ENCODE peak calls at places on chromosomes 16 and 17, in nine cellular contexts. Z, X, G, B, N, S, R, T and F are unnamed samples.

GRCh38 chr16:893360-893759 is 77.4 kb downstream of the LMF1 start:
- DNase-seq in Z (no peak), X (no peak), G (no peak), B (no peak), N (peak), S (no peak), R (no peak), T (no peak), F (no peak)

GRCh38 chr17:7831233-7831632 is 2.8 kb upstream of the KDM6B start:
- DNase-seq in Z (no peak), X (no peak), G (no peak), B (no peak), N (no peak), S (no peak), R (no peak), T (peak), F (no peak)

GRCh38 chr16:86662740-86663139 is 84.4 kb downstream of the FOXL1 start:
- DNase-seq in Z (no peak), X (no peak), G (no peak), B (no peak), N (no peak), S (no peak), R (no peak), T (no peak), F (no peak)

GRCh38 chr16:78686601-78687000 is 587.1 kb downstream of the WWOX start:
- DNase-seq in Z (no peak), X (no peak), G (no peak), B (no peak), N (no peak), S (no peak), R (no peak), T (no peak), F (no peak)

GRCh38 chr17:6901086-6901485 is 69.6 kb upstream of the TEKT1 start:
- DNase-seq in Z (no peak), X (no peak), G (no peak), B (no peak), N (no peak), S (no peak), R (no peak), T (no peak), F (no peak)

GRCh38 chr16:49928176-49928892 is 72.4 kb upstream of the ZNF423 start:
- DNase-seq in Z (no peak), X (no peak), G (no peak), B (no peak), N (no peak), S (no peak), R (no peak), T (peak), F (no peak)

GRCh38 chr16:85390511-85391174 is 222.5 kb upstream of the GSE1 start:
- DNase-seq in Z (peak), X (peak), G (no peak), B (no peak), N (peak), S (no peak), R (peak), T (peak), F (no peak)

GRCh38 chr17:78724544-78724943 is 57.5 kb downstream of the CYTH1 start:
- DNase-seq in Z (no peak), X (no peak), G (no peak), B (no peak), N (no peak), S (no peak), R (no peak), T (no peak), F (peak)

GRCh38 chr16:30092373-30093010 is 768 bp upstream of the TBX6 start:
- DNase-seq in Z (peak), X (peak), G (peak), B (peak), N (peak), S (peak), R (peak), T (peak), F (no peak)

GRCh38 chr16:70432304-70432799 is 6.5 kb downstream of the ST3GAL2 start:
- DNase-seq in Z (no peak), X (no peak), G (no peak), B (no peak), N (no peak), S (no peak), R (no peak), T (no peak), F (no peak)

GRCh38 chr16:70432800-70433455 is 6.0 kb downstream of the ST3GAL2 start:
- DNase-seq in Z (peak), X (no peak), G (no peak), B (no peak), N (no peak), S (no peak), R (no peak), T (no peak), F (no peak)

GRCh38 chr16:70437017-70437581 is 1.8 kb downstream of the ST3GAL2 start:
- DNase-seq in Z (no peak), X (no peak), G (no peak), B (peak), N (no peak), S (no peak), R (peak), T (no peak), F (no peak)

GRCh38 chr16:70433456-70434103 is 5.3 kb downstream of the ST3GAL2 start:
- DNase-seq in Z (peak), X (no peak), G (no peak), B (no peak), N (no peak), S (no peak), R (peak), T (no peak), F (no peak)

DNA sequence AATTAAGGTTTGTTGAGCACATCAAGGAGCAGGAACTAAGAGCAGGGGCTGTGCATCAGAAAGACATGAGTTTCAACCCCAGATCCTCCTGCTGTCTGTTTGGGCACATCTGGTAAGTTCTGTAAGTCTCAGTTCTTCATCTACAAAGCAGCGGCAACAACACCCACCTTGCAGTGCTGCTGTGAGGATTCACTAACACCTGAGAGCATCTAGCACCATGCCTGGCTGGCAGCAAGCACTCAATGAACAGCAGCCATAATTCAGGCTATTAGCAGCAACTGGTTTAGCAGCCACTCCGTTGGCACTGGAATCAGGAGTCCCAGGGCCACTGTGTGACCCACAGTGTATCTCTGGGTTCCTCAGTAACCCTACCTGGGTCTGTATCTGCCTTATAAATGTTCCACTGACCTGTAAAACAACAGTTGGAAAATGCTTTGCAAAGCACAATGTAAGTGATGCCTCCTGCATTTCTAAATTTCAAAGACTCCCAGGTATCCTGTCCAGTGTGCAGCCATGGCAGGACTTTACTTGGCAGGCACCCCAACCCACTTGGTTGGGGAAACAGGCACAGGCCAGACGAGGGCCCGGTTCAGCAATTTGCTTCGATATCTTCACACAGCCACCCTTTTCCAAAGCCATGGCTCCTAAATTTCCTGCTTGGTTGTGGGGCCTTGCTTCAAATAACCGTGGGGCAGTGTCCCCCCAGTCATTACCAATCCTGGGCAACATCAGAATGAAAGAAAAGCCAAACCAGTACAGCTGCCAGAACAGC is 4.2 kb downstream of the ST3GAL2 start:
- DNase-seq in Z (no peak), X (no peak), G (no peak), B (no peak), N (no peak), S (no peak), R (no peak), T (no peak), F (no peak)
- H3K27ac ChIP-seq in Z (no peak), X (no peak), G (peak), B (no peak), N (no peak), S (no peak), R (no peak), T (peak), F (no peak)

DNA sequence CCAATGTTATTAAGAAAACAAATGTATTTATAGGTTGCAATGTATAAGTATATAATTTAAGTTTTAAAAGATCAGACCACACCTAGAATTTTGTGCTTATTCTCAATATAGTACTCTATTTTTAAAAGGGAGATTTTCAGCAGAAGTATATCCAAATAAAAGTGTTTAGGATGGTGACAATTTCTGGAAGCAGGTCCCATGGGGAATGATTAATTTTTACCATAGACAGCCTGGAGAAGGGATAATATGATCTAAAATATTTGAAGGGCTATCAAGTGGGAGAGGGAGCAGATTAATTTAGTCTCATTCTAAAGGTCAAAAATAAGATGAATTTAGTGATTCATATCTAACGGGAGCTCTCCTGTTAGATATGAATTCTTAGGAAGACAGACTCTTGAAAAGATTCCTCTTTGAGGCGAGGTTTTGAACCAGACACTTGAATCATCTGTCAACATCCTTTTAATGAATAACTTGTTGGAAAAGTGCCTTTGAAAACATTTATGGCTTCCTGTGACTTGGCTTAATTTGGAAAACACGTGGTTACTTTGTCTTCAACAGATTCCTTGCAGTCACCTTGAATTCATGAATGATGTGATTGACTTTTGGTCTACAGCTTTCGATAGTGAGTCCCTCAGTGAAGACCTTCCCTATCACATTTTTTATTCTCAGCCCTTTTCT is 29.3 kb upstream of the SMIM36 start:
- DNase-seq in Z (no peak), X (no peak), G (no peak), B (no peak), N (no peak), S (no peak), R (peak), T (no peak), F (no peak)
- H3K27ac ChIP-seq in Z (no peak), X (no peak), G (no peak), B (no peak), N (no peak), S (no peak), R (no peak), T (no peak), F (no peak)

GRCh38 chr17:49193513-49194296 is 16.7 kb downstream of the GNGT2 start:
- DNase-seq in Z (peak), X (peak), G (no peak), B (peak), N (peak), S (no peak), R (peak), T (peak), F (no peak)
- H3K27ac ChIP-seq in Z (peak), X (peak), G (peak), B (no peak), N (peak), S (peak), R (no peak), T (peak), F (peak)

DNA sequence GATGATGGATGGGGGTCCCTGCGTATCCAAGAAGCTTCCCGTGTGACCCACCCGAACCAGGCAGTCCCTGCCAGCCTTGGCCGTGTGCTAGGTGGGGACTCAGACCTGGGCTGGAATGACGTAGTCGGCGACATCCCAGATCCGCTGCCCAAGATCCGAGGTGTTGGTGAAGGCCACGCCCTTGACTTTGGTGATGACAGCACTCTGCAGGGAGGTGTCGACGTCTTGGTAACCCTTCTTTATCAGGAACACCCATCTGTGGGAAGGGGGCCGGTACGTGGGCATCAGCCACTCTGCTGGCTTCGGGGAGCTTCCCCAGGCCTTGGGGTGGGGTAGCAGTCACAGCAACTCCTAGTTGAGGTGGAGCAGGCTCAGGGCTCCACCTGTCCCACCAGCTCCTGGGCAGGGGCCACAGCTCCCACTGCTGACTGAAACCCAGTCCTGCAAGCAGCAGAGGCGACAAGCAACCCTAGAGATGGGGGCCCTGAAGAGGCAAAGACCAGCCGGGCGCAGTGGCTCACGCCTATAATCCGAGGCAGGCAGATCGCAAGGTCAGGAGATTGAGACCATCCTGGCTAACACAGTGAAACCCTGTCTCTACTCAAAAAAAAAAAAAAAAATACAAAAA is 4.3 kb downstream of the P2RX5 start:
- DNase-seq in Z (no peak), X (no peak), G (no peak), B (peak), N (no peak), S (no peak), R (no peak), T (no peak), F (no peak)
- H3K27ac ChIP-seq in Z (no peak), X (no peak), G (no peak), B (no peak), N (no peak), S (no peak), R (no peak), T (no peak), F (no peak)

DNA sequence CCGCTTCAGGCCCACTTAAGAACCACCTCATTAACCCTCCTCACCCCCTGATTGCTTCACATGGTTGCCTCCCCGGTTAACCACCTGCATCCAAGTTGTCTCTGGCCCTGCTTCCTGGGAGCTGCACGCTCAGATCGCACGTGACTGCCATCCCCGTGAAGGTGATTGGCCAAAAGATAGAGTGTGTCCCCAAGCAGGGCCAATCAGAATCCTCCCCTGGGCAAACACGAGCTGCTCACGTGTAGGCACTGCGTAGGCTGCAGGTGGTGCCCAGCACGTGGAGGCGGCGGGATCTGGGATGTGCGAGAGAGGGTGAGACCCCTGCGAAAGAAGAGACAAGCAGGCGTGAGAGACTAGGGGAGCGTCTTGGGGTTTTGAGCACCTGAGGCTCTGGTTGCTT is 111.8 kb upstream of the CRHR1 start:
- DNase-seq in Z (no peak), X (no peak), G (no peak), B (no peak), N (no peak), S (no peak), R (no peak), T (no peak), F (no peak)
- H3K27ac ChIP-seq in Z (no peak), X (no peak), G (no peak), B (no peak), N (no peak), S (no peak), R (no peak), T (no peak), F (no peak)

GRCh38 chr17:29709861-29710849 is 87.4 kb upstream of the CORO6 start:
- DNase-seq in Z (no peak), X (peak), G (no peak), B (no peak), N (no peak), S (no peak), R (peak), T (no peak), F (no peak)
- H3K27ac ChIP-seq in Z (peak), X (peak), G (no peak), B (no peak), N (no peak), S (no peak), R (peak), T (no peak), F (no peak)

GRCh38 chr16:77191259-77191969 is 424 bp downstream of the MON1B start:
- DNase-seq in Z (peak), X (peak), G (peak), B (no peak), N (peak), S (no peak), R (no peak), T (peak), F (no peak)
- H3K27ac ChIP-seq in Z (peak), X (peak), G (peak), B (no peak), N (peak), S (peak), R (peak), T (peak), F (peak)

DNA sequence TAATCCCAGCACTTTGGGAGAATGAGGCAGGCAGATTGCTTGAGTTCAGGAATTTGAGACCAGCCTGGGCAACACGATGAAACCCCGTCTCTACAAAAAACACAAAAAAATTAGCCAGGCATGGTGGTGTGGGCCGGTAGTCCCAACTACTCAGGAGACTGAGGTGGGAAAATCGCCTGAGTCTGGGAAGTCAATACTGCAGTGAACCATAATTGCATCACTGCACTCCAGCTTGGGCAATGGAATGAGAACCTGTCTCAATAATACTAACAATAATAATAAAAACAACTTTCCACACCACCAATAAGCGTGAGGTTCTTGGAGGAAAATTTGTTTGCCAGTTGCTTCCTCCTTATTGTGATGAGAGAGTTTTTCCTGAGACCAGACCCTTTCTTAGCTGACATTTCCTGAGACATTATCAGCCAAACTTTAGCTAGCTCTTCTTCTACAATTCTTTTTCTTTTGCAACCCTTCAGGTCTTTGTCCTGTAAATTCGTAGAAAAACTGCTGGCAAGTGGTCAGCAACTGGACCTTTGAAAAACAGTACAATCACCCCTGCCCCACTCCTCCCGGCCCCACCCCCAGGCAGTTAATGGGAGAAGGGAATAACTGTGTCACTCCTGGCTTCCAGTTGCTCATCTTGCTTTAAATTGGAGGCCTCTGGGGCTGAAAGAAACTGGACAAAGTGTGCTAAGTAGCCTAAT is 3.5 kb upstream of the EZH1 start:
- DNase-seq in Z (no peak), X (no peak), G (no peak), B (no peak), N (no peak), S (no peak), R (no peak), T (no peak), F (no peak)
- H3K27ac ChIP-seq in Z (peak), X (no peak), G (no peak), B (no peak), N (no peak), S (no peak), R (no peak), T (no peak), F (peak)

DNA sequence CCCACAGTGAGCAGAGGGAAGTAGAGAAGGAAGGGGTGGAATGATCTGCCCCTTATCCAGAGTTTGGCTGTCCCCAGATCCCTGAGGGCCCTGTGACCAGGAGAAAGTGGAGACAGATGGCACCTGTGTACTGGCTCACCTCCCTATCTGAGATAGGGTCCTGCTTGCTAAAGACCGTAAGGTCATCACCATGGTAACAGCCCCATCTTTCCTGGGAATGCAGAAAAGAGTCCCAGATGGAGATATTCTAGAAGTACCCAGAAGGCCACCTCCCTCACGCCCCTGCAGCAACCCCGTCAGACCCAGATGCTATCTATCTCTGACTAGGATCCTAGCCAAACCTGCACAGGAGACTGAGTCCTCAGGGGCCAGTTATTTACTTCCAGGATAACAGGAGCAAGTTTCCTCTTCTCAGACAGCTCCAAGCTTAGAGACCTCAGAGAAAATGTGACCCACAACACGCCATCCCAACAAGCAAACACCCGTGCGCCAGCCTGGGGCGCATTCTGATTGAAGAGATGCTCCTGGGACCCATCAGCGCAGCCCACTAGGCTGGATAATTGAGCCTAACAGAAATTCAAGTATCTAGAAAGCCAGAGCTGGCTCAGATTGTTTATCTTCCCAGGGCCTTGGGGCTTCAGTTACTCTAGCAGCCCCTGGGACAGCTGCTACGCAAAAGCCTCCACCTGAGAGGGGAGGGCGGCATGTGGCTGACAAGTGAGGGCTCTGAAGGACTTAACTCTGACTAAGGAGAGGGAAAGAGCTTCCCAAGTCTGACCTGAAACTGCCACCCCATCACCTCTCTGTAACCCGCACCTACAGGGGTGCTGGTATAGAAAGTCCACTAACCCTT is 1.9 kb downstream of the ORMDL3 start:
- DNase-seq in Z (no peak), X (no peak), G (no peak), B (no peak), N (no peak), S (no peak), R (no peak), T (no peak), F (no peak)
- H3K27ac ChIP-seq in Z (peak), X (no peak), G (peak), B (no peak), N (no peak), S (peak), R (no peak), T (no peak), F (no peak)

GRCh38 chr16:11101283-11101682 is 154.7 kb downstream of the SOCS1 start:
- DNase-seq in Z (no peak), X (no peak), G (no peak), B (no peak), N (no peak), S (no peak), R (no peak), T (no peak), F (no peak)
- H3K27ac ChIP-seq in Z (peak), X (no peak), G (peak), B (no peak), N (peak), S (no peak), R (peak), T (no peak), F (no peak)